ENCODE peak calls at places on chromosomes 5 and 9, in eight cellular contexts. One of them, this sample, is unnamed.

GRCh38 chr5:169706070-169706469 is 69.0 kb downstream of the DOCK2 start:
- DNase-seq in tibial nerve: no peak
- DNase-seq in A549: no peak
- DNase-seq in suprapubic skin: no peak
- DNase-seq in stomach: no peak
- DNase-seq in SK-N-SH: no peak
- DNase-seq in transverse colon: no peak
- DNase-seq in K562: no peak
- DNase-seq in this sample: no peak

GRCh38 chr9:16329699-16330113 is 540.8 kb downstream of the BNC2 start:
- DNase-seq in SK-N-SH: no peak
- DNase-seq in K562: no peak
- DNase-seq in transverse colon: peak
- DNase-seq in A549: no peak
- DNase-seq in suprapubic skin: no peak
- DNase-seq in stomach: no peak
- DNase-seq in tibial nerve: no peak
- DNase-seq in this sample: peak

GRCh38 chr9:113720495-113720894 is 155.6 kb upstream of the ZNF618 start:
- DNase-seq in K562: no peak
- DNase-seq in A549: no peak
- DNase-seq in suprapubic skin: no peak
- DNase-seq in SK-N-SH: no peak
- DNase-seq in transverse colon: no peak
- DNase-seq in tibial nerve: no peak
- DNase-seq in stomach: no peak
- DNase-seq in this sample: no peak

GRCh38 chr9:111659706-111660105 is 1.7 kb upstream of the GNG10 start:
- DNase-seq in transverse colon: no peak
- DNase-seq in suprapubic skin: no peak
- DNase-seq in tibial nerve: no peak
- DNase-seq in A549: no peak
- DNase-seq in SK-N-SH: no peak
- DNase-seq in K562: no peak
- DNase-seq in stomach: no peak
- DNase-seq in this sample: no peak

GRCh38 chr9:136644343-136644592 is 18.4 kb upstream of the EGFL7 start:
- DNase-seq in stomach: peak
- DNase-seq in A549: no peak
- DNase-seq in transverse colon: peak
- DNase-seq in suprapubic skin: peak
- DNase-seq in SK-N-SH: no peak
- DNase-seq in tibial nerve: no peak
- DNase-seq in K562: no peak
- DNase-seq in this sample: no peak

GRCh38 chr9:87713278-87713989 is 12.5 kb upstream of the CTSL start:
- DNase-seq in tibial nerve: peak
- DNase-seq in suprapubic skin: peak
- DNase-seq in K562: peak
- DNase-seq in A549: peak
- DNase-seq in transverse colon: peak
- DNase-seq in SK-N-SH: no peak
- DNase-seq in stomach: peak
- DNase-seq in this sample: peak

GRCh38 chr9:130196643-130197042 is 24.4 kb downstream of the NCS1 start:
- DNase-seq in stomach: peak
- DNase-seq in K562: peak
- DNase-seq in tibial nerve: no peak
- DNase-seq in suprapubic skin: no peak
- DNase-seq in SK-N-SH: peak
- DNase-seq in A549: no peak
- DNase-seq in transverse colon: no peak
- DNase-seq in this sample: no peak

GRCh38 chr5:167720201-167720600 is 571.2 kb upstream of the WWC1 start:
- DNase-seq in transverse colon: no peak
- DNase-seq in A549: no peak
- DNase-seq in suprapubic skin: no peak
- DNase-seq in K562: no peak
- DNase-seq in stomach: no peak
- DNase-seq in SK-N-SH: no peak
- DNase-seq in tibial nerve: no peak
- DNase-seq in this sample: no peak

GRCh38 chr9:7452378-7452777 is 347.2 kb downstream of the DMAC1 start:
- DNase-seq in K562: no peak
- DNase-seq in tibial nerve: no peak
- DNase-seq in SK-N-SH: no peak
- DNase-seq in suprapubic skin: no peak
- DNase-seq in stomach: no peak
- DNase-seq in A549: no peak
- DNase-seq in transverse colon: no peak
- DNase-seq in this sample: no peak

GRCh38 chr9:124477211-124478013 is 27.2 kb downstream of the ADGRD2 start:
- DNase-seq in SK-N-SH: peak
- DNase-seq in suprapubic skin: no peak
- DNase-seq in stomach: no peak
- DNase-seq in tibial nerve: no peak
- DNase-seq in A549: peak
- DNase-seq in transverse colon: no peak
- DNase-seq in K562: peak
- DNase-seq in this sample: no peak

GRCh38 chr5:19767987-19768386 is 220.0 kb downstream of the CDH18 start:
- DNase-seq in SK-N-SH: no peak
- DNase-seq in K562: no peak
- DNase-seq in stomach: no peak
- DNase-seq in transverse colon: no peak
- DNase-seq in A549: no peak
- DNase-seq in tibial nerve: no peak
- DNase-seq in suprapubic skin: no peak
- DNase-seq in this sample: no peak

GRCh38 chr5:90438100-90438499 is 28.5 kb upstream of the CETN3 start:
- DNase-seq in K562: no peak
- DNase-seq in suprapubic skin: no peak
- DNase-seq in tibial nerve: no peak
- DNase-seq in stomach: no peak
- DNase-seq in SK-N-SH: no peak
- DNase-seq in A549: no peak
- DNase-seq in transverse colon: no peak
- DNase-seq in this sample: no peak

GRCh38 chr9:89675403-89675771 is 70.6 kb downstream of the GADD45G start:
- DNase-seq in K562: no peak
- DNase-seq in suprapubic skin: no peak
- DNase-seq in transverse colon: no peak
- DNase-seq in stomach: no peak
- DNase-seq in tibial nerve: no peak
- DNase-seq in A549: no peak
- DNase-seq in SK-N-SH: peak
- DNase-seq in this sample: no peak

GRCh38 chr9:101235105-101235866 is 149.5 kb downstream of the BAAT start:
- DNase-seq in stomach: no peak
- DNase-seq in tibial nerve: no peak
- DNase-seq in transverse colon: no peak
- DNase-seq in SK-N-SH: peak
- DNase-seq in suprapubic skin: no peak
- DNase-seq in A549: no peak
- DNase-seq in K562: no peak
- DNase-seq in this sample: no peak

GRCh38 chr5:172280937-172281336 is 2.6 kb downstream of the UBTD2 start:
- DNase-seq in stomach: no peak
- DNase-seq in suprapubic skin: no peak
- DNase-seq in A549: no peak
- DNase-seq in SK-N-SH: no peak
- DNase-seq in K562: no peak
- DNase-seq in tibial nerve: no peak
- DNase-seq in transverse colon: no peak
- DNase-seq in this sample: no peak

GRCh38 chr5:168647083-168647482 is 67.9 kb upstream of the PANK3 start:
- DNase-seq in SK-N-SH: no peak
- DNase-seq in tibial nerve: no peak
- DNase-seq in A549: no peak
- DNase-seq in suprapubic skin: no peak
- DNase-seq in stomach: no peak
- DNase-seq in K562: no peak
- DNase-seq in transverse colon: no peak
- DNase-seq in this sample: no peak

GRCh38 chr5:59596586-59597348 is 296.8 kb downstream of the PDE4D start:
- DNase-seq in suprapubic skin: no peak
- DNase-seq in SK-N-SH: no peak
- DNase-seq in K562: no peak
- DNase-seq in stomach: no peak
- DNase-seq in tibial nerve: no peak
- DNase-seq in transverse colon: no peak
- DNase-seq in A549: no peak
- DNase-seq in this sample: no peak

GRCh38 chr5:105953616-105954015 is 1717.1 kb downstream of the EFNA5 start:
- DNase-seq in SK-N-SH: no peak
- DNase-seq in A549: no peak
- DNase-seq in tibial nerve: no peak
- DNase-seq in suprapubic skin: no peak
- DNase-seq in K562: no peak
- DNase-seq in transverse colon: no peak
- DNase-seq in stomach: no peak
- DNase-seq in this sample: no peak

GRCh38 chr9:120568816-120569215 is 11.2 kb downstream of the CDK5RAP2 start:
- DNase-seq in stomach: no peak
- DNase-seq in A549: no peak
- DNase-seq in SK-N-SH: no peak
- DNase-seq in suprapubic skin: no peak
- DNase-seq in K562: no peak
- DNase-seq in transverse colon: no peak
- DNase-seq in tibial nerve: no peak
- DNase-seq in this sample: no peak
- H3K27ac ChIP-seq in stomach: no peak
- H3K27ac ChIP-seq in A549: no peak
- H3K27ac ChIP-seq in SK-N-SH: no peak
- H3K27ac ChIP-seq in suprapubic skin: no peak
- H3K27ac ChIP-seq in K562: no peak
- H3K27ac ChIP-seq in transverse colon: no peak
- H3K27ac ChIP-seq in tibial nerve: no peak
- H3K27ac ChIP-seq in this sample: no peak

DNA sequence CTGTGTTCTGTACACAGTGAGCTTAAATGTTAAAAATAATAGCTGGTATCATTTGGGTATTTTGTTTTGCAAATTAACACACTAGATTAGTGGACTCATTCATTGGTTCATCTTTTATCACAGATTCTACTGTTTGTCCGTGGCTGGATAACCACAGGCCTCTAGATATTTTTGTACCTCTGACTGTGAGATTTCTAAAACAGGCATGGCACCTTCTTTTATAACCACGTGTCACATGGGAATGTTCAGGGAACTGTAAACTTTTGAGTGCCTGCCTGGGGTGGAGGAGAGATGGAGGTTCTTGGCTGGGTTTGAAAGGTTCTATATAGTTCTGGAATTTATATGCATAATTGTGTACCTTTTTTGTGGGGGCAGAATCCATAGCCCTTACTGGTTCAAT is 16.7 kb downstream of the TLE4 start:
- DNase-seq in suprapubic skin: no peak
- DNase-seq in SK-N-SH: no peak
- DNase-seq in tibial nerve: no peak
- DNase-seq in A549: no peak
- DNase-seq in stomach: no peak
- DNase-seq in transverse colon: no peak
- DNase-seq in K562: no peak
- DNase-seq in this sample: no peak
- TF ChIP-seq EP300 in suprapubic skin: no peak
- TF ChIP-seq EP300 in SK-N-SH: no peak
- TF ChIP-seq EP300 in tibial nerve: no peak
- TF ChIP-seq EP300 in A549: no peak
- TF ChIP-seq EP300 in stomach: no peak
- TF ChIP-seq EP300 in transverse colon: no peak
- TF ChIP-seq EP300 in K562: no peak
- TF ChIP-seq EP300 in this sample: no peak

GRCh38 chr5:83097582-83098265 is 20.4 kb downstream of the XRCC4 start:
- DNase-seq in transverse colon: no peak
- DNase-seq in tibial nerve: no peak
- DNase-seq in K562: no peak
- DNase-seq in SK-N-SH: no peak
- DNase-seq in stomach: no peak
- DNase-seq in suprapubic skin: no peak
- DNase-seq in A549: no peak
- DNase-seq in this sample: no peak

GRCh38 chr5:83099001-83099400 is 21.7 kb downstream of the XRCC4 start:
- DNase-seq in tibial nerve: no peak
- DNase-seq in K562: no peak
- DNase-seq in SK-N-SH: no peak
- DNase-seq in transverse colon: no peak
- DNase-seq in suprapubic skin: no peak
- DNase-seq in A549: no peak
- DNase-seq in stomach: no peak
- DNase-seq in this sample: no peak

GRCh38 chr5:83095163-83095972 is 18.0 kb downstream of the XRCC4 start:
- DNase-seq in suprapubic skin: no peak
- DNase-seq in stomach: no peak
- DNase-seq in K562: no peak
- DNase-seq in A549: no peak
- DNase-seq in transverse colon: no peak
- DNase-seq in SK-N-SH: no peak
- DNase-seq in tibial nerve: no peak
- DNase-seq in this sample: no peak

GRCh38 chr5:83095973-83096539 is 18.7 kb downstream of the XRCC4 start:
- DNase-seq in transverse colon: no peak
- DNase-seq in tibial nerve: no peak
- DNase-seq in K562: peak
- DNase-seq in A549: peak
- DNase-seq in suprapubic skin: no peak
- DNase-seq in SK-N-SH: no peak
- DNase-seq in stomach: no peak
- DNase-seq in this sample: no peak

DNA sequence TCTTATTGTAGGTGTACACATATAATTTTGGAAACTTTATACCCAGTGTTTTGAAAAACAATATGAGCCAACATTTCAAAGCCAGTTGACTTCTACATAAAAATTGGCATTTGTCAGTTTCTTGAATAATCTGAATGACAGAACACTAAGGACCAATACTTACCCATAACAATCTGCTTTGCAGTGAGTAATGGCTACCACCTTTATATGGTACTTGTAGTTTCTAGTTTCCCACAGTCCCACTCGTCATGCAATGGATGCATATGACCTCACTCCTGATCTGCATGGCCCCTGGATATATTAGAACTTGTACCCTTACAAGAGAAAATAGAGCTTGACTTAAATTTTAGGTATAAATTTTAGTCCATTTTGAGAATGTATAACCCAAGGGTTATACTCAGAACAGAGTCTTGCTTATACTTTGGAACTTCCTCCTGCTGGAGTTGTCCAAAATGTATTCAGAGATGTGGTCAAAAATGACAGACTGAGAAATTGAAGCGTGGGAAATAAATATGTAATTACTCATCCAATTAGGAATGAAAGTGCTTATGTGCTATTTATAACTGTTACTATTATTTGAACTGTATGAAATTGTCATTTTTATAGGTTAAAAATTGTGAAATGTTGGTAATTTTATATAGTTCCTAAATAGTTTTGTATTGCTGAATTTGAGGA is 19.4 kb downstream of the XRCC4 start:
- DNase-seq in K562: no peak
- DNase-seq in tibial nerve: no peak
- DNase-seq in A549: no peak
- DNase-seq in SK-N-SH: no peak
- DNase-seq in stomach: no peak
- DNase-seq in transverse colon: no peak
- DNase-seq in suprapubic skin: no peak
- DNase-seq in this sample: no peak
- H3K27ac ChIP-seq in K562: no peak
- H3K27ac ChIP-seq in tibial nerve: no peak
- H3K27ac ChIP-seq in A549: peak
- H3K27ac ChIP-seq in SK-N-SH: no peak
- H3K27ac ChIP-seq in stomach: no peak
- H3K27ac ChIP-seq in transverse colon: no peak
- H3K27ac ChIP-seq in suprapubic skin: no peak
- H3K27ac ChIP-seq in this sample: no peak

GRCh38 chr9:117084221-117084620 is 330.6 kb downstream of the ASTN2 start:
- DNase-seq in SK-N-SH: no peak
- DNase-seq in tibial nerve: no peak
- DNase-seq in A549: no peak
- DNase-seq in K562: no peak
- DNase-seq in suprapubic skin: no peak
- DNase-seq in transverse colon: no peak
- DNase-seq in stomach: no peak
- DNase-seq in this sample: no peak
- TF ChIP-seq EP300 in SK-N-SH: no peak
- TF ChIP-seq EP300 in tibial nerve: no peak
- TF ChIP-seq EP300 in A549: no peak
- TF ChIP-seq EP300 in K562: no peak
- TF ChIP-seq EP300 in suprapubic skin: no peak
- TF ChIP-seq EP300 in transverse colon: no peak
- TF ChIP-seq EP300 in stomach: no peak
- TF ChIP-seq EP300 in this sample: no peak

This sample was measured in ovary.